ENCODE peak calls at places on chromosomes 6 and 20, in four cellular contexts. U is psoas muscle, H is HepG2, M is pancreas. R is an unnamed sample.

GRCh38 chr6:153553627-153554026 is 422.5 kb upstream of the RGS17 start:
- ATAC-seq in M (no peak), H (peak; percentile 79), U (no peak), R (no peak)

GRCh38 chr6:160215232-160215631 is 43.4 kb downstream of the SLC22A2 start:
- ATAC-seq in M (no peak), H (no peak), U (no peak), R (no peak)

GRCh38 chr20:18831830-18832229 is 18.2 kb downstream of the SCP2D1 start:
- ATAC-seq in H (no peak), M (no peak), U (no peak), R (no peak)

GRCh38 chr6:150050846-150051245 is 18.1 kb downstream of the ULBP3 start:
- ATAC-seq in H (no peak), U (no peak), M (no peak), R (no peak)

GRCh38 chr20:40654876-40655275 is 34.2 kb downstream of the MAFB start:
- ATAC-seq in M (no peak), H (no peak), U (peak; percentile 94), R (peak; percentile 50)

GRCh38 chr6:111550953-111551352 is 54.7 kb downstream of the TRAF3IP2 start:
- ATAC-seq in U (no peak), H (no peak), M (no peak), R (no peak)

GRCh38 chr6:161029195-161029809 is 37.7 kb downstream of the MAP3K4 start:
- ATAC-seq in H (no peak), M (no peak), U (no peak), R (no peak)

GRCh38 chr20:219290-220115 is 7.6 kb upstream of the DEFB129 start:
- ATAC-seq in H (peak; percentile 88), M (no peak), U (no peak), R (no peak)

GRCh38 chr6:141464490-141464889 is 668.2 kb upstream of the GJE1 start:
- ATAC-seq in H (no peak), U (peak; percentile 92), M (no peak), R (peak; percentile 28)

GRCh38 chr6:145283856-145284255 is 451.5 kb downstream of the EPM2A start:
- ATAC-seq in M (no peak), H (no peak), U (no peak), R (no peak)

GRCh38 chr6:53361549-53362031 is 12.8 kb upstream of the ELOVL5 start:
- ATAC-seq in M (no peak), U (no peak), H (no peak), R (no peak)

GRCh38 chr6:29947292-29947980 is 5.1 kb downstream of the HLA-A start:
- ATAC-seq in H (no peak), M (no peak), U (no peak), R (no peak)

GRCh38 chr6:35343835-35344550 is 1.6 kb downstream of the PPARD start:
- ATAC-seq in H (no peak), M (no peak), U (no peak), R (no peak)
- H3K4me1 ChIP-seq in H (peaks cover 40% of the 10 kb centered on the region), M (no peaks in the 10 kb centered on the region), U (peaks cover 44% of the 10 kb centered on the region), R (no peaks in the 10 kb centered on the region)

DNA sequence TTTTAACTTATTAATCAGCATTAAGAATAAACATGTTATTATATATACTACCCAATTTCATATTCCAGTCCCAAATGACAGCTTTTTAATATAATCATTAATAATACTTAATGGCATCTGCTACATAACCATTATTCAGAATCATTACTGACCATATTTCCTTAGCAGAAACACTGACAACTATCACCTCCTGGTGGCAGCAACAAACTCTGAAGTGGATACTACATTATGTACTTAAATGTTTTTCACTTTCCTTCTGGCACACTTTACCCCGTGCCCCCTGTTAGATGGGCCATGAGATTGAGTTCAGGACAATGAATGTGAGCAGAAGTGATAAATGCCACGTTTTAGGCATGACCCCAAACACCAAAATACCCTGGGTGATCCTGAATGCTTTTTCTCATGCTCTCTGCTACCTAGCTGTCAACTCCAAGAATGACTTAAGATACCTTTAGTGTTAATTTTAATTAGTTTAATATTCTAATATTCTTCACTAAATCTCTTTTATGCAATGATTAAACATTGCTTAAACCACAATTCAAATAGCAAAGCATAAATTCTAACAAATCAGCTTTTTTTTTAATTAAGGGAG is 77.1 kb downstream of the LMBRD1 start:
- ATAC-seq in H (peak; percentile 80), M (no peak), U (no peak), R (no peak)
- TF ChIP-seq CTCF in H (peak; percentile 45), M (no peak), U (peak; percentile 29), R (no peak)

DNA sequence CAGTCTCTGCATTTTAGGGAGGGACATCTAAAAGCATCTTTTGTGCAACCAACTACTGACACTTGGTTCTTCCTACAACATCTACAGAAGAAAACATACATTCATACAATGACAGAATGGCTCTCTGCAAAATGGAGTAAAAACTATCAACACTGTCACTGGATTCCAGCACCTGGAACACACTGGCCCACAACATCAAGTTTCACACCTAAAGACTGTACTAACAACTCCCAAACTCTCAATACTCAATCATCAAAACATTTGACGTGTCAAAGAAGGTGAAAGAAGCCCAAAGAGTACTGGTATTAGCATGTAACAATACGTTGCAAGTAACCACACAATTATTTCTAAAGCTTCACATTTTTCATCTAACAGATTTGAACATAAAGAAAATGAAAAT is 2.2 kb downstream of the CPNE1 start:
- ATAC-seq in M (no peak), H (no peak), U (no peak), R (no peak)
- H3K4me1 ChIP-seq in M (peaks cover 18% of the 10 kb centered on the region), H (peaks cover 60% of the 10 kb centered on the region), U (peaks cover 48% of the 10 kb centered on the region), R (peaks cover 63% of the 10 kb centered on the region)

GRCh38 chr6:16352821-16353438 is 114.5 kb downstream of the GMPR start:
- ATAC-seq in U (no peak), H (no peak), M (no peak), R (no peak)
- TF ChIP-seq CTCF in U (no peak), H (no peak), M (no peak), R (no peak)

GRCh38 chr6:4928426-4928825 is 75.4 kb downstream of the RPP40 start:
- ATAC-seq in U (no peak), M (no peak), H (no peak), R (no peak)

GRCh38 chr6:4931530-4932505 is 72.0 kb downstream of the RPP40 start:
- ATAC-seq in H (peak; percentile 75), M (no peak), U (peak; percentile 65), R (no peak)

GRCh38 chr6:4930025-4930692 is 73.7 kb downstream of the RPP40 start:
- ATAC-seq in U (no peak), M (no peak), H (no peak), R (no peak)

GRCh38 chr6:4932506-4932903 is 71.3 kb downstream of the RPP40 start:
- ATAC-seq in H (no peak), U (no peak), M (no peak), R (no peak)

DNA sequence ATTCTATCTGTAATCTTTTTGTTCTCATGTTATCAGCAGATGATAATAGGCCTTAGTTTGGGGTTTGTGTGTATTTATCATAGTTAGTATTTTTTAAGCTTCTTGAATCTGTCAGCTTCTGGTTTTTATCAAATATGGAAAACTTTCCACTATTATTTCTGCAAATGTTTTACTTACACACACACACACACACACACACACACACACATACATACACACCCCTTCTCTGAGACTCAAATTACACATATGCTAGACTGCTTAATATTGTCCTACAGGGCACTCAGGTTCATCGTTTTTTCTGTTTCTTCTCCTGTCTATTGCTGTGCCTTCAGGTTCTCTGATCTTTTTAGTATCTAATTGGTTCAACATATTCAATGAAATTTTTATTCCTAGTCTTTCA is 74.5 kb downstream of the RPP40 start:
- ATAC-seq in M (no peak), H (no peak), U (no peak), R (no peak)
- H3K4me1 ChIP-seq in M (no peaks in the 10 kb centered on the region), H (peaks cover 16% of the 10 kb centered on the region), U (peaks cover 39% of the 10 kb centered on the region), R (no peaks in the 10 kb centered on the region)

DNA sequence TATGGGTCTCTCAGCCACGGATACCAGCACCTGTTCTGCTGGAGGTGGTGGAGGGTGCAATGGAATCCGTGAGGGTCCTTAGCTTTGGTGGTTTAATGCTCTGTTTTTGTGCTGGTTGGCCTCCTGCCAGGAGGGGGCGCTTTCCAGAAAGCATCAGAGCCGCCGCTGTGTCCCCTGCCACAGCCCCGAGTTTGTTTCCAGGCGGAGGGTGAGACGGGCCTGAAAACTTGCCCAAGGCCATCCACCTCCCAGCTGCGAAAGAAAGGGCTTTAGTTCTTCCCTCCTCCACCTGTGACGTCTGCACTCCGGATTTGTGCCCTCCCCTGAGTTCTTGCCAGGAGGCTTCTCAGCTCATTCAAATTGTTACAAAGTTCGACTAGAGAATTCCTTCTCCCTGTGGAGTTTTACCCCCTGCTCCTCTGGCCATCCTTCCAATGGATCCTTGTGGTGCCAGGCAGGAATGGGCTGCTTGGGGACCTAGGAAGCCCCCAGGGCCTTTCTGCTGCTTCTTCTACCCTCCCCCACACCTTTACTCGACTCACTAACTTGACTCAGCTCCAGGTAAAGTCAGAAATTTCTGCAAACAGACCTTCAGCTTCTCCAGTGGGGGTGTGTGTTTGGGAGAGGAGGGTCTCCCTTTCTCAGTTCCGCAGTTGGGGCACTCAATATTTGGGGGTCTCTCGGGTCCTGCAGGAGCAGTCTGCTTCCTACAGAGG is 873.7 kb downstream of the KIF16B start:
- ATAC-seq in M (no peak), U (no peak), H (peak; percentile 75), R (no peak)
- TF ChIP-seq CTCF in M (no peak), U (no peak), H (peak; percentile 46), R (no peak)

GRCh38 chr6:16756660-16757270 is 4.5 kb downstream of the ATXN1 start:
- ATAC-seq in M (no peak), H (no peak), U (no peak), R (no peak)

GRCh38 chr6:16759646-16760535 is 1.4 kb downstream of the ATXN1 start:
- ATAC-seq in U (peak; percentile 72), H (peak; percentile 67), M (peak; percentile 40), R (peak; percentile 85)

GRCh38 chr6:16757332-16757731 is 3.9 kb downstream of the ATXN1 start:
- ATAC-seq in H (no peak), U (no peak), M (no peak), R (no peak)

GRCh38 chr6:16759181-16759645 is 2.0 kb downstream of the ATXN1 start:
- ATAC-seq in M (no peak), H (no peak), U (peak; percentile 17), R (no peak)

DNA sequence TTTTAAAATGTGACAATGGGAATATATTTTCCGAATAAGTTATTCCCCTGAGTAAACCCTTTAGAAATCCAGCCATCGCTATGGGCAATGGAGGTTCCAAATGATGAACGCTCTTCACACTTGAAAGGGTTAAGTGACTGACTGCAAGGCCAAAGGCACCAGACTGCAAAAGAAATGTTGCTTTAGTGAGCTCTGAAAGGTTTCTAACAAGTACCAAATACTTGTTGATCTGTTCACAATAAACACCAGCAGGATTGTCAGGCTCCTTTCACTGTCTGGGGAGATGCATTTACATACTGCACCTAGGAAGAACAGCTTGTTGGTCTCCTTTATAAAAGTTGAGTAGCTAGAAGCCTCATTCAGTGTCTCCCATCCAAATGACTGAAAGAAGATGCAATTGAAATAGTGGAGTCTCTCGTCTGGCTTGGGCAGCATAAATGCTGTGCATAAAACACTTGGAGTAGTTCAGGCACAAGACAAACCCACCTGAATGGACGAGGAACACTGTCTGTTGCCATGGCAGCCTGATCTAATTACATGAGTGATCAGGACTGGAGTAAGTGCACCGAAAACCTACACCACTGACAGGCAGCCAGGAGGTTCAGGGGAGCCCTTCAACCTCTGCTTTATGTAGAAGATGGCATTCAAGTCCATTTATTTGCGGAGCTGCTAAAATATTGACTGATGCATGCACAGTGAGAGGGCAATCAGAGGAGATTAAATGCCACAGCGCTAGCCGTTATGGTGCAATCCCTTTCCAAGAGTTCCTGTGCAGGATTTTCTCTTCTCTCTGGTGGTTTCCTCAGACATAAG is 2.9 kb downstream of the ATXN1 start:
- ATAC-seq in U (no peak), M (no peak), H (no peak), R (no peak)
- H3K4me1 ChIP-seq in U (peaks cover 46% of the 10 kb centered on the region), M (no peaks in the 10 kb centered on the region), H (peaks cover 60% of the 10 kb centered on the region), R (peaks cover 10% of the 10 kb centered on the region)

GRCh38 chr20:62707981-62708521 is 585 bp upstream of the NTSR1 start:
- ATAC-seq in U (no peak), M (no peak), H (peak; percentile 71), R (no peak)
- TF ChIP-seq CTCF in U (no peak), M (no peak), H (no peak), R (no peak)

R was measured in gastroesophageal sphincter.